ENCODE peak calls at places on chromosomes 1 and 21, in four cellular contexts. M is coronary artery, Z is thoracic aorta, D is pancreas. I is an unnamed sample.
A peak's percentile ranks its signal among the peaks of the same experiment; 100 is the strongest.

GRCh38 chr1:73537400-73537799 is 660.6 kb downstream of the LRRIQ3 start:
- DNase-seq in M (no peak), Z (no peak), D (no peak), I (no peak)

GRCh38 chr1:11690669-11691301 is 725 bp upstream of the DRAXIN start:
- DNase-seq in M (no peak), Z (no peak), D (no peak), I (no peak)

GRCh38 chr1:148388260-148389026 is 94.7 kb downstream of the PPIAL4G start:
- DNase-seq in M (peak; percentile 93), Z (peak; percentile 64), D (peak; percentile 90), I (peak; percentile 82)

GRCh38 chr1:1883092-1883858 is 7.6 kb downstream of the GNB1 start:
- DNase-seq in M (no peak), Z (no peak), D (no peak), I (no peak)

GRCh38 chr1:91617242-91617837 is 116.7 kb downstream of the CDC7 start:
- DNase-seq in M (no peak), Z (no peak), D (peak; percentile 82), I (no peak)

GRCh38 chr21:33643658-33644311 is 1.5 kb downstream of the ITSN1 start:
- DNase-seq in M (no peak), Z (no peak), D (no peak), I (no peak)

GRCh38 chr1:72355899-72356298 is 73.6 kb upstream of the NEGR1 start:
- DNase-seq in M (no peak), Z (no peak), D (no peak), I (no peak)

GRCh38 chr21:42868196-42868595 is 11.1 kb downstream of the WDR4 start:
- DNase-seq in M (no peak), Z (no peak), D (no peak), I (no peak)

GRCh38 chr1:83998599-83999315 is at the start of gene TTLL7:
- DNase-seq in M (peak; percentile 86), Z (peak; percentile 15), D (peak; percentile 82), I (peak; percentile 4)

GRCh38 chr21:30395731-30396130 is at the start of gene KRTAP13-1:
- DNase-seq in M (no peak), Z (no peak), D (no peak), I (no peak)

DNA sequence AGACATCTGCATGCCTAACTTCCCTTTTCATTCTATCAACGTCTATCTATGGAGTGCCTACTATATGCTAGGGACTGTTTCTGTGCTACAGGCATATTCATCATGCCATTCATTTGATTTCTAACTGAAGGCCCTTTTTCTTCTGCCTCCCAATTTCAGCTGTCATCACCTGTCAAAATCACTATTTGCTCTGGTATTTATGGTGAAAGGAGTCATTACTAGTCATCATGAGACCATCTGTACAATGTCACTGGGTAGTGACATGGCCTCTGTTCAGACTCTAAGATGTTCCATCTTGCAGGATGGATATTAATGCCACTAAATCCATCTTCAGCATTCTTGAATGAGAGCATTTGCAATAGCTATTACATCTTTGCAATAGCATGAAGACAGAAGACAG is 4.2 kb upstream of the KRTAP13-1 start:
- DNase-seq in M (no peak), Z (no peak), D (no peak), I (no peak)
- H3K27ac ChIP-seq in M (no peak overlapping the region), Z (no peak overlapping the region), D (no peak overlapping the region), I (no peak overlapping the region)

GRCh38 chr1:183303325-183303645 is 114.9 kb downstream of the NMNAT2 start:
- DNase-seq in M (no peak), Z (no peak), D (no peak), I (no peak)
- H3K27ac ChIP-seq in M (peak overlapping the region; percentile 89), Z (peak overlapping the region; percentile 97), D (no peak overlapping the region), I (no peak overlapping the region)

GRCh38 chr1:56073614-56074356 is 505.6 kb downstream of the PLPP3 start:
- DNase-seq in M (peak; percentile 89), Z (peak; percentile 72), D (peak; percentile 65), I (no peak)
- H3K27ac ChIP-seq in M (peak overlapping the region; percentile 87), Z (peak overlapping the region; percentile 85), D (peak overlapping the region; percentile 35), I (no peak overlapping the region)

GRCh38 chr1:229196404-229197224 is 74.3 kb upstream of the RAB4A start:
- DNase-seq in M (no peak), Z (no peak), D (no peak), I (no peak)

GRCh38 chr1:229197225-229197677 is 73.7 kb upstream of the RAB4A start:
- DNase-seq in M (no peak), Z (no peak), D (no peak), I (no peak)

GRCh38 chr1:229199892-229200291 is 71.0 kb upstream of the RAB4A start:
- DNase-seq in M (no peak), Z (no peak), D (no peak), I (no peak)

GRCh38 chr1:229203030-229203751 is 67.7 kb upstream of the RAB4A start:
- DNase-seq in M (no peak), Z (no peak), D (no peak), I (no peak)

GRCh38 chr1:229199261-229199850 is 71.6 kb upstream of the RAB4A start:
- DNase-seq in M (no peak), Z (no peak), D (no peak), I (no peak)
- H3K27ac ChIP-seq in M (no peak overlapping the region), Z (no peak overlapping the region), D (no peak overlapping the region), I (no peak overlapping the region)

GRCh38 chr1:26431979-26432695 is at the start of gene DHDDS:
- DNase-seq in M (peak; percentile 98), Z (peak; percentile 92), D (peak; percentile 99), I (peak; percentile 96)

GRCh38 chr1:26434161-26434752 is 2.1 kb downstream of the DHDDS start:
- DNase-seq in M (no peak), Z (no peak), D (no peak), I (no peak)

GRCh38 chr1:26432793-26433192 is 672 bp downstream of the DHDDS start:
- DNase-seq in M (no peak), Z (no peak), D (no peak), I (no peak)

DNA sequence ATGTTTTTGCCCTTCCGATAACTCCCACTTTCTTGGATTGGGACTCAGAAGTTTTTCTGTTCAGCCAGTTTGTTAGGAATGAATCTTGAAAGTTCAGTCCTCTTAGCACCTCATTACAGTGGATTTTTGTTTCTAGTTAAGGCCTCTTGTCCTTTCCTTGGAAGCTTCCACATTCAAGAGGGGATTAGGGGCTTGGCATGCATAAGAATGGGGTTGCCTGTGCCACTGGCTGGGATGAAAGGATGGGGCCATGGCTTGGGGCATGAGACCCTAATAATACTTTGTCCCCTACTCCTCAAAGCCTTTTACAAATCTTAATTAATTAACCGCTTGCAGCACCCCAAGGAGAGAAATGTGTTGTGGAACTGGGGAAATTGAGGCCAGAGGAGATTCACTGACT is 2.4 kb upstream of the DHDDS start:
- DNase-seq in M (no peak), Z (no peak), D (no peak), I (no peak)
- H3K27ac ChIP-seq in M (no peak overlapping the region), Z (no peak overlapping the region), D (no peak overlapping the region), I (no peak overlapping the region)

GRCh38 chr1:234968470-234968869 is 160.2 kb downstream of the TOMM20 start:
- DNase-seq in M (no peak), Z (no peak), D (no peak), I (no peak)
- H3K27ac ChIP-seq in M (peak overlapping the region; percentile 94), Z (peak overlapping the region; percentile 93), D (no peak overlapping the region), I (no peak overlapping the region)